ENCODE peak calls at places on chromosomes 1 and 21, in seven cellular contexts. One of them, this sample, is unnamed.

GRCh38 chr1:153598309-153599172 is 14.4 kb downstream of the S100A16 start:
- DNase-seq in GM12878: peak
- DNase-seq in HCT116: no peak
- DNase-seq in K562: no peak
- DNase-seq in SK-N-SH: no peak
- DNase-seq in H1: peak
- DNase-seq in HepG2: no peak
- DNase-seq in this sample: no peak

GRCh38 chr1:99645199-99645598 is 714 bp upstream of the PALMD start:
- DNase-seq in GM12878: no peak
- DNase-seq in HCT116: no peak
- DNase-seq in K562: no peak
- DNase-seq in SK-N-SH: no peak
- DNase-seq in H1: no peak
- DNase-seq in HepG2: peak
- DNase-seq in this sample: peak

GRCh38 chr1:154745286-154745731 is 124.8 kb downstream of the KCNN3 start:
- DNase-seq in GM12878: peak
- DNase-seq in HCT116: no peak
- DNase-seq in K562: no peak
- DNase-seq in SK-N-SH: no peak
- DNase-seq in H1: no peak
- DNase-seq in HepG2: no peak
- DNase-seq in this sample: no peak

GRCh38 chr1:172697463-172698100 is 38.7 kb downstream of the FASLG start:
- DNase-seq in GM12878: no peak
- DNase-seq in HCT116: no peak
- DNase-seq in K562: no peak
- DNase-seq in SK-N-SH: no peak
- DNase-seq in H1: no peak
- DNase-seq in HepG2: no peak
- DNase-seq in this sample: no peak

GRCh38 chr1:153932593-153933131 is 9.9 kb upstream of the GATAD2B start:
- DNase-seq in GM12878: no peak
- DNase-seq in HCT116: no peak
- DNase-seq in K562: no peak
- DNase-seq in SK-N-SH: peak
- DNase-seq in H1: no peak
- DNase-seq in HepG2: no peak
- DNase-seq in this sample: no peak

GRCh38 chr1:99781798-99782197 is 15.4 kb upstream of the FRRS1 start:
- DNase-seq in GM12878: no peak
- DNase-seq in HCT116: no peak
- DNase-seq in K562: no peak
- DNase-seq in SK-N-SH: no peak
- DNase-seq in H1: no peak
- DNase-seq in HepG2: no peak
- DNase-seq in this sample: no peak

GRCh38 chr1:93629101-93630059 is 52.3 kb downstream of the BCAR3 start:
- DNase-seq in GM12878: peak
- DNase-seq in HCT116: peak
- DNase-seq in K562: peak
- DNase-seq in SK-N-SH: peak
- DNase-seq in H1: no peak
- DNase-seq in HepG2: peak
- DNase-seq in this sample: no peak

GRCh38 chr1:218664385-218665170 is 319.4 kb downstream of the TGFB2 start:
- DNase-seq in GM12878: no peak
- DNase-seq in HCT116: no peak
- DNase-seq in K562: no peak
- DNase-seq in SK-N-SH: no peak
- DNase-seq in H1: no peak
- DNase-seq in HepG2: no peak
- DNase-seq in this sample: no peak

GRCh38 chr1:40182956-40183710 is 21.9 kb downstream of the RLF start:
- DNase-seq in GM12878: no peak
- DNase-seq in HCT116: peak
- DNase-seq in K562: peak
- DNase-seq in SK-N-SH: no peak
- DNase-seq in H1: no peak
- DNase-seq in HepG2: peak
- DNase-seq in this sample: no peak

GRCh38 chr21:38472709-38473108 is 25.6 kb downstream of the ERG start:
- DNase-seq in GM12878: no peak
- DNase-seq in HCT116: no peak
- DNase-seq in K562: no peak
- DNase-seq in SK-N-SH: no peak
- DNase-seq in H1: no peak
- DNase-seq in HepG2: no peak
- DNase-seq in this sample: no peak

GRCh38 chr1:2226525-2227340 is 1.4 kb upstream of the SKI start:
- DNase-seq in GM12878: no peak
- DNase-seq in HCT116: no peak
- DNase-seq in K562: no peak
- DNase-seq in SK-N-SH: peak
- DNase-seq in H1: no peak
- DNase-seq in HepG2: no peak
- DNase-seq in this sample: no peak

GRCh38 chr1:23533288-23534130 is 2.5 kb upstream of the E2F2 start:
- DNase-seq in GM12878: no peak
- DNase-seq in HCT116: no peak
- DNase-seq in K562: no peak
- DNase-seq in SK-N-SH: no peak
- DNase-seq in H1: no peak
- DNase-seq in HepG2: no peak
- DNase-seq in this sample: no peak

GRCh38 chr1:28921286-28921869 is 7.0 kb downstream of the EPB41 start:
- DNase-seq in GM12878: no peak
- DNase-seq in HCT116: no peak
- DNase-seq in K562: no peak
- DNase-seq in SK-N-SH: no peak
- DNase-seq in H1: no peak
- DNase-seq in HepG2: no peak
- DNase-seq in this sample: no peak

GRCh38 chr1:45840704-45841103 is 37.3 kb downstream of the MAST2 start:
- DNase-seq in GM12878: no peak
- DNase-seq in HCT116: no peak
- DNase-seq in K562: no peak
- DNase-seq in SK-N-SH: no peak
- DNase-seq in H1: no peak
- DNase-seq in HepG2: no peak
- DNase-seq in this sample: no peak

GRCh38 chr1:31344503-31344902 is 28.4 kb downstream of the FABP3 start:
- DNase-seq in GM12878: no peak
- DNase-seq in HCT116: no peak
- DNase-seq in K562: no peak
- DNase-seq in SK-N-SH: no peak
- DNase-seq in H1: no peak
- DNase-seq in HepG2: no peak
- DNase-seq in this sample: no peak

GRCh38 chr1:3905266-3905952 is 5.3 kb upstream of the C1orf174 start:
- DNase-seq in GM12878: no peak
- DNase-seq in HCT116: no peak
- DNase-seq in K562: no peak
- DNase-seq in SK-N-SH: no peak
- DNase-seq in H1: no peak
- DNase-seq in HepG2: no peak
- DNase-seq in this sample: no peak

GRCh38 chr21:44550807-44551206 is 498 bp downstream of the KRTAP10-2 start:
- DNase-seq in GM12878: no peak
- DNase-seq in HCT116: no peak
- DNase-seq in K562: no peak
- DNase-seq in SK-N-SH: no peak
- DNase-seq in H1: no peak
- DNase-seq in HepG2: no peak
- DNase-seq in this sample: no peak

GRCh38 chr1:75736016-75736415 is 11.5 kb downstream of the ACADM start:
- DNase-seq in GM12878: no peak
- DNase-seq in HCT116: no peak
- DNase-seq in K562: no peak
- DNase-seq in SK-N-SH: no peak
- DNase-seq in H1: no peak
- DNase-seq in HepG2: no peak
- DNase-seq in this sample: peak
- TF ChIP-seq JUND in GM12878: no peak
- TF ChIP-seq JUND in HCT116: no peak
- TF ChIP-seq JUND in K562: no peak
- TF ChIP-seq JUND in SK-N-SH: no peak
- TF ChIP-seq JUND in H1: no peak
- TF ChIP-seq JUND in HepG2: no peak
- TF ChIP-seq JUND in this sample: no peak

GRCh38 chr1:19869929-19870328 is 12.3 kb upstream of the OTUD3 start:
- DNase-seq in GM12878: no peak
- DNase-seq in HCT116: no peak
- DNase-seq in K562: peak
- DNase-seq in SK-N-SH: no peak
- DNase-seq in H1: no peak
- DNase-seq in HepG2: no peak
- DNase-seq in this sample: no peak
- TF ChIP-seq JUND in GM12878: no peak
- TF ChIP-seq JUND in HCT116: no peak
- TF ChIP-seq JUND in K562: peak
- TF ChIP-seq JUND in SK-N-SH: no peak
- TF ChIP-seq JUND in H1: no peak
- TF ChIP-seq JUND in HepG2: no peak
- TF ChIP-seq JUND in this sample: no peak

GRCh38 chr1:151039527-151039926 is 3.1 kb downstream of the BNIPL start:
- DNase-seq in GM12878: no peak
- DNase-seq in HCT116: no peak
- DNase-seq in K562: no peak
- DNase-seq in SK-N-SH: no peak
- DNase-seq in H1: no peak
- DNase-seq in HepG2: no peak
- DNase-seq in this sample: no peak

GRCh38 chr1:151037032-151037431 is 646 bp downstream of the BNIPL start:
- DNase-seq in GM12878: no peak
- DNase-seq in HCT116: no peak
- DNase-seq in K562: no peak
- DNase-seq in SK-N-SH: no peak
- DNase-seq in H1: no peak
- DNase-seq in HepG2: no peak
- DNase-seq in this sample: peak

GRCh38 chr1:151036356-151036755 is at the start of gene BNIPL:
- DNase-seq in GM12878: no peak
- DNase-seq in HCT116: no peak
- DNase-seq in K562: no peak
- DNase-seq in SK-N-SH: no peak
- DNase-seq in H1: no peak
- DNase-seq in HepG2: no peak
- DNase-seq in this sample: peak

GRCh38 chr1:151032164-151032563 is 4.2 kb upstream of the BNIPL start:
- DNase-seq in GM12878: no peak
- DNase-seq in HCT116: no peak
- DNase-seq in K562: no peak
- DNase-seq in SK-N-SH: no peak
- DNase-seq in H1: no peak
- DNase-seq in HepG2: no peak
- DNase-seq in this sample: no peak

DNA sequence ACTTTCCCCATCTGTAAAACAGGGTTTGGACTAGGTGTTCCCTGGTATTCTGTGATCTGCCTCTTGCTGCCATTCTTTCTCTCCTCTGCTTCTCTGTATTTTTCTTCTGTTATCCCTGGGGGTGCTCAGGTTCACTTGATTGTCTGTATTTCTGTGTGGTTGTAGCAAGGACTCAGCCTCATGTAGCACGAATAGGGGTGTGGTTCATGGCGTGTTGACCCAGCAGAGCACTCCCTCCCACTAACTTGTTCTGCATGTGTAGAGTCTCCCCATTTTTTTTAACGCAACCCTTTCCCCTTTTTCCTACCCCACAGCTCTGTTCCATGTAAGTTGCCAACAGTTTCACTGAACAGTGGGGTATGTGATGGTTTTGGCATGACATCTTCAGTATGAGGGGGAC is 1.2 kb upstream of the BNIPL start:
- DNase-seq in GM12878: no peak
- DNase-seq in HCT116: no peak
- DNase-seq in K562: no peak
- DNase-seq in SK-N-SH: no peak
- DNase-seq in H1: no peak
- DNase-seq in HepG2: no peak
- DNase-seq in this sample: no peak
- TF ChIP-seq JUND in GM12878: no peak
- TF ChIP-seq JUND in HCT116: no peak
- TF ChIP-seq JUND in K562: no peak
- TF ChIP-seq JUND in SK-N-SH: no peak
- TF ChIP-seq JUND in H1: no peak
- TF ChIP-seq JUND in HepG2: no peak
- TF ChIP-seq JUND in this sample: no peak

DNA sequence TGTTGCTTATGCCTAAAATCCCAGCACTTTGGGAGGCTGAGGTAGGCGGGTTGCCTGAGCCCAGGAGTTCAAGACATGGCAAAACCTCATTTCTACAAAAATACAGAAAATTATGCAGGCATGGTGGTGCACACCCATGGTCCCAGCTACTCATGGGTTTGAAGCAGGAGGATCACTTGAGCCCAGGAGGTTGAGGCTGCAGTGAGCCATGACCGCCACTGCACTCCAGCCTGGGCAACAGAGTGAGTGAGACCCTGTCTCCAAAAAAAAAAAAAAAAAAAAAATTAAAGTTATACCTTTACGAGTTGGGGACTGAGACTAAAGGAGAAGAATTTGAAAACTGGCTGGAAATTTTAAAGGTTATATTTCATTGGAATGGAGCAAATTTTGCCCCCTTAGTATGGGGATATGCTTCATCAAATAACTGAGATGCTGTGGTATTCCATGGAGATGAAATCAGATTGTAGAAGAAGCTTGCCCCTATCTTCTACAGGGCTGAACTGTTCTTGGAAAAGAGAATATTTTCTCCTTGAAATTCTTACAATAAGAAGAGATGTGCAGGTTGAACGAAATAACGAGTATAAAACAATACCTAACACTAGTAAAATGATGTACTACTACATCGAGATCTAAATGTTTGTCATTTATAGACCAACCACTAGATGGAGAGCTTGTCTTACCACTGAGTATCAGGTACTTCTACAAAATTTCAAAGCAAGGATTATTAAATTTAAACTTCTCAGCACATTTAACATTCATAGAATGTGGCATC is 34.9 kb upstream of the SCYL3 start:
- DNase-seq in GM12878: no peak
- DNase-seq in HCT116: peak
- DNase-seq in K562: peak
- DNase-seq in SK-N-SH: peak
- DNase-seq in H1: no peak
- DNase-seq in HepG2: peak
- DNase-seq in this sample: no peak
- TF ChIP-seq JUND in GM12878: no peak
- TF ChIP-seq JUND in HCT116: no peak
- TF ChIP-seq JUND in K562: no peak
- TF ChIP-seq JUND in SK-N-SH: no peak
- TF ChIP-seq JUND in H1: no peak
- TF ChIP-seq JUND in HepG2: no peak
- TF ChIP-seq JUND in this sample: no peak

This sample was measured in T47D.